ENCODE peak calls at places on chromosomes 7 and 10, in ten cellular contexts. R is SK-N-DZ; S is DMS79; M is activated CD4-positive, alpha-beta T cell treated with anti-CD3 and anti-CD28 coated beads, Interleukin-2, amount 50 U/mL, for 24 hours; T is stimulated activated CD4-positive, alpha-beta T cell treated with anti-CD3 and anti-CD28 coated beads, Interleukin-4, amount 100 ng/mL, for 24 hours; Y is HS-5; F is coronary artery; U is germinal center; P is colonic mucosa; N is progenitor cell of endocrine pancreas. J is an unnamed sample.
A peak's percentile ranks its signal among the peaks of the same experiment; 100 is the strongest.

GRCh38 chr7:95190515-95190914 is 133.8 kb downstream of the PON1 start:
- DNase-seq in M (no peak), Y (no peak), N (no peak), T (no peak), S (no peak), U (no peak), F (no peak), P (no peak), R (no peak), J (no peak)

GRCh38 chr10:99161194-99161593 is 74.5 kb downstream of the HPSE2 start:
- DNase-seq in S (no peak), Y (no peak), M (no peak), R (no peak), F (no peak), N (no peak), U (no peak), T (no peak), P (no peak), J (no peak)

GRCh38 chr7:88546808-88547207 is 212.7 kb upstream of the ZNF804B start:
- DNase-seq in S (no peak), R (peak; percentile 25), N (no peak), Y (peak; percentile 18), P (peak; percentile 24), T (peak; percentile 7), M (no peak), F (no peak), U (no peak), J (no peak)

GRCh38 chr7:64665980-64666674 is at the start of gene ZNF107:
- DNase-seq in T (peak; percentile 88), N (peak; percentile 72), S (peak; percentile 93), R (peak; percentile 96), M (peak; percentile 64), F (peak; percentile 94), U (peak; percentile 93), Y (peak; percentile 79), P (peak; percentile 94), J (peak; percentile 86)

GRCh38 chr10:103238506-103239252 is 7.0 kb upstream of the RPEL1 start:
- DNase-seq in R (peak; percentile 22), S (no peak), T (no peak), F (no peak), U (no peak), N (no peak), Y (no peak), M (no peak), P (peak; percentile 82), J (no peak)

GRCh38 chr7:155644971-155645509 is 579 bp downstream of the RBM33 start:
- DNase-seq in U (peak; percentile 55), Y (no peak), P (peak; percentile 51), N (peak; percentile 16), S (no peak), R (peak; percentile 36), M (no peak), T (peak; percentile 49), F (no peak), J (peak; percentile 52)

GRCh38 chr7:45068236-45069023 is 20.3 kb downstream of the NACAD start:
- DNase-seq in T (no peak), F (no peak), P (peak; percentile 67), M (no peak), N (no peak), Y (no peak), S (no peak), U (no peak), R (no peak), J (no peak)

GRCh38 chr7:54253036-54253373 is 289.2 kb upstream of the VSTM2A start:
- DNase-seq in Y (no peak), M (no peak), U (no peak), S (no peak), T (no peak), P (no peak), R (no peak), F (no peak), N (no peak), J (no peak)

GRCh38 chr7:111380945-111381344 is 181.3 kb downstream of the IMMP2L start:
- DNase-seq in Y (no peak), M (no peak), R (no peak), U (no peak), S (no peak), N (no peak), F (no peak), P (no peak), T (no peak), J (no peak)

GRCh38 chr10:132065491-132066105 is at the start of gene JAKMIP3:
- DNase-seq in R (peak; percentile 21), P (peak; percentile 23), Y (peak; percentile 57), U (no peak), N (no peak), F (peak; percentile 72), S (peak; percentile 15), T (no peak), M (no peak), J (no peak)

J was measured in stimulated activated naive CD4-positive, alpha-beta T cell treated with Interleukin-2 at 50 U/mL for 16 hours.